ENCODE peak calls at places on chromosomes 12 and 14, in eight cellular contexts. G, Q, S, U, N, P, C and J are unnamed samples.

GRCh38 chr14:93700928-93701327 is 87.4 kb downstream of the PRIMA1 start:
- DNase-seq in G (no peak), Q (no peak), S (no peak), U (no peak), N (no peak), P (no peak), C (no peak), J (no peak)

GRCh38 chr14:69366761-69367160 is 31.3 kb downstream of the ERH start:
- DNase-seq in G (no peak), Q (no peak), S (no peak), U (no peak), N (no peak), P (no peak), C (no peak), J (no peak)

GRCh38 chr12:90090929-90091651 is 382.5 kb upstream of the ATP2B1 start:
- DNase-seq in G (peak; percentile 97), Q (peak; percentile 70), S (no peak), U (no peak), N (no peak), P (peak; percentile 28), C (peak; percentile 78), J (no peak)

GRCh38 chr14:99430491-99430890 is 50.2 kb downstream of the SETD3 start:
- DNase-seq in G (no peak), Q (no peak), S (peak; percentile 66), U (no peak), N (no peak), P (peak; percentile 69), C (no peak), J (peak; percentile 78)

GRCh38 chr14:52473557-52473956 is 78.7 kb downstream of the TXNDC16 start:
- DNase-seq in G (peak; percentile 40), Q (no peak), S (no peak), U (no peak), N (no peak), P (no peak), C (no peak), J (no peak)

GRCh38 chr14:96776791-96777190 is 20.4 kb upstream of the VRK1 start:
- DNase-seq in G (no peak), Q (no peak), S (no peak), U (no peak), N (no peak), P (no peak), C (no peak), J (no peak)

GRCh38 chr12:6215932-6216494 is 15.8 kb downstream of the CD9 start:
- DNase-seq in G (peak; percentile 92), Q (peak; percentile 81), S (peak; percentile 97), U (no peak), N (peak; percentile 94), P (peak; percentile 88), C (peak; percentile 88), J (peak; percentile 96)

GRCh38 chr12:4810219-4810671 is 90.0 kb downstream of the GALNT8 start:
- DNase-seq in G (no peak), Q (no peak), S (no peak), U (no peak), N (no peak), P (no peak), C (no peak), J (no peak)

GRCh38 chr14:101029668-101030290 is 126.3 kb upstream of the RTL1 start:
- DNase-seq in G (no peak), Q (no peak), S (peak; percentile 11), U (no peak), N (peak; percentile 72), P (no peak), C (no peak), J (peak; percentile 43)

GRCh38 chr12:72207756-72208155 is 64.4 kb upstream of the TRHDE start:
- DNase-seq in G (peak; percentile 17), Q (no peak), S (no peak), U (no peak), N (no peak), P (no peak), C (no peak), J (no peak)

DNA sequence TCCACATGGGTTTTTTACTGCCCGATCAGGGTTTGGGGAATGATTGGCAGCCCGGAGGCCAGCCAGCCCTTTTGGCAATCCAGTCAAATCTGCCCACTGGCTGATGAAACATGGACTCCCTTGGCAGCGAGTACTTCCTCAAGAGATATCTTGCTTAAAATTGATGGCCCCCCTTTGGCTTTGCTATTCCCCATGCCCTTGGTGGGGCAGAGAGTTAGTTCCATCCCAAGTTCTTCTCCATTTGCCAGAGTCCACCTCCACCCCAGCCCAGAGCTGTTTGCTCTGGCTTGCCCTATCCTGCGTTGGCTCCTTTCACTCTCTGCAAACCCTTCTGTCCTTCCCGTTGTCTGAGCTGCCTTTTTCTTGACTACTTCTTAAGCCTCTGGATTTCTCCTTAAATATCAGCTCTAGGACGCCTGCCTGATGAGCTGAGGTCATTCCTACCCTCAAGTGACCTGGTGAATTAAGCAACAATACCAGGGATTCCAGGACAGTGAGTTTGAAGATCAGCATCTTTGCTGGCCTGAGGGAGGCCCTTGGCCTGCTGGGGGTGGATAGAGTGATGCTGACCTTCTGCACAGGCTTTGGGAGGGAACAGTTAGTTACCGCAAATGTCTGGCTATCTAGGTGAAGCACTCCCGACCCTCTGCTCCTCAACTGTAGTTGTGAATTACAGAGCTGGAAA is 212.0 kb downstream of the CACNA1C start:
- DNase-seq in G (peak; percentile 99), Q (no peak), S (peak; percentile 27), U (no peak), N (no peak), P (no peak), C (peak; percentile 23), J (no peak)
- H3K4me1 ChIP-seq in G (peaks cover 60% of the 10 kb centered on the region), Q (peaks cover 12% of the 10 kb centered on the region), S (no peaks in the 10 kb centered on the region), U (peaks cover 94% of the 10 kb centered on the region), N (peaks cover 8% of the 10 kb centered on the region), P (peaks cover 11% of the 10 kb centered on the region), C (peaks cover 56% of the 10 kb centered on the region), J (peaks cover 10% of the 10 kb centered on the region)

DNA sequence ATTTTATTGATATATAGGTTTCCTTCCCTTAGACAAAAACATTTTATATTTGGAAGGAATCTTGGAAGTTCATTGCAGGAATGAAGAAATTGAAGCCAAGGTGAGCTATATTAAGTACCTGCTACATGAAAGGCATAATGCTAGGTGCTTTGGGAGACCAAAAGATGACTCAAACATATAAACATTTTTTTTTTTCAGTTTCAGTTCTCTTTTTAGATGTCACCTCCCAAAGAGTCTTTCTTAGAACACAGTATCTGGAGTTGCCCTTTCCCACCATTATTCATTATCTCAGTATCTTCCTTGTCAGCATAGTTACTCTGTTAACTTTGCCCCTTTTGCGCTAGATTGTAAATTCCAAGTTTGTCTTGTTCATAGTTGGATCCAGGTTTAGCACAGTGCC is 1.1 kb downstream of the LIN52 start:
- DNase-seq in G (no peak), Q (no peak), S (no peak), U (no peak), N (no peak), P (no peak), C (no peak), J (no peak)
- H3K4me3 ChIP-seq in G (peak overlapping the region; percentile 91), Q (no peak overlapping the region), S (peak overlapping the region; percentile 46), U (peak overlapping the region; percentile 71), N (peak overlapping the region; percentile 49), P (peak overlapping the region; percentile 85), C (peak overlapping the region; percentile 98), J (peak overlapping the region; percentile 79)

DNA sequence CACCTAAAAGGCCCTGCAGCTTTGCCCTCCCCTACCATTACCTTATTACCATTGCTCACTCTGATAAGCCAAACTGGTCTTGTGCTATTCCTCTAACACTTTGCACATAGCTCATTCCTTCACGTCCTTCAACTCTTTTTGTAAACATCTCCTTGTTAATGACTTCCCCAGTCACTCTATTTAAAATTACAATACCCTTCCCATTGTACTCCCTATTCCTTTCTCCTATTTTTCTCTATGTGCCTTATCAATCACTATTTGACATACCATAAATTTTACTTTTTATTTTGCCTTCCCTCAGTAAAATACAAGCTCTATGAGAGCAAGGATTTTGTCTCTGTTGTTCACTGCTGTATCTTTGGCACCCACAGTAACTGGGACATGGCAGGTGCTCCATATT is 5.4 kb downstream of the SARNP start:
- DNase-seq in G (no peak), Q (no peak), S (no peak), U (no peak), N (no peak), P (no peak), C (no peak), J (no peak)
- H3K4me1 ChIP-seq in G (no peaks in the 10 kb centered on the region), Q (peaks cover 19% of the 10 kb centered on the region), S (peaks cover 50% of the 10 kb centered on the region), U (peaks cover 44% of the 10 kb centered on the region), N (no peaks in the 10 kb centered on the region), P (peaks cover 19% of the 10 kb centered on the region), C (peaks cover 41% of the 10 kb centered on the region), J (peaks cover 7% of the 10 kb centered on the region)

GRCh38 chr12:51907864-51908425 is 641 bp downstream of the ACVRL1 start:
- DNase-seq in G (no peak), Q (no peak), S (no peak), U (peak; percentile 13), N (peak; percentile 39), P (no peak), C (no peak), J (peak; percentile 39)
- H3K4me3 ChIP-seq in G (peak overlapping the region; percentile 19), Q (peak overlapping the region; percentile 57), S (no peak overlapping the region), U (peak overlapping the region; percentile 72), N (no peak overlapping the region), P (peak overlapping the region; percentile 47), C (peak overlapping the region; percentile 59), J (peak overlapping the region; percentile 76)

GRCh38 chr12:132774159-132774558 is 12.5 kb upstream of the ANKLE2 start:
- DNase-seq in G (no peak), Q (no peak), S (no peak), U (no peak), N (no peak), P (no peak), C (no peak), J (no peak)

GRCh38 chr12:132772551-132772950 is 10.9 kb upstream of the ANKLE2 start:
- DNase-seq in G (no peak), Q (peak; percentile 46), S (no peak), U (no peak), N (no peak), P (peak; percentile 34), C (peak; percentile 56), J (peak; percentile 84)

GRCh38 chr12:132774646-132775275 is 13.1 kb upstream of the ANKLE2 start:
- DNase-seq in G (no peak), Q (no peak), S (no peak), U (no peak), N (no peak), P (no peak), C (no peak), J (no peak)

GRCh38 chr12:132773077-132774020 is 11.7 kb upstream of the ANKLE2 start:
- DNase-seq in G (no peak), Q (no peak), S (no peak), U (no peak), N (no peak), P (no peak), C (no peak), J (no peak)

GRCh38 chr12:132771126-132771838 is 9.7 kb upstream of the ANKLE2 start:
- DNase-seq in G (peak; percentile 33), Q (no peak), S (no peak), U (no peak), N (no peak), P (no peak), C (peak; percentile 61), J (no peak)
- H3K4me1 ChIP-seq in G (peaks cover 10% of the 10 kb centered on the region), Q (peaks cover 4% of the 10 kb centered on the region), S (no peaks in the 10 kb centered on the region), U (peaks cover 19% of the 10 kb centered on the region), N (no peaks in the 10 kb centered on the region), P (peaks cover 7% of the 10 kb centered on the region), C (peaks cover 19% of the 10 kb centered on the region), J (peaks cover 7% of the 10 kb centered on the region)